ENCODE peak calls at places on chromosomes 6 and 20, in five cellular contexts. L is foreskin fibroblast; Q is choroid plexus epithelial cell; K is keratinocyte; F is CD8-positive, alpha-beta T cell. D is an unnamed sample.

GRCh38 chr6:43228951-43229802 is at the start of gene DNPH1:
- DNase-seq in L (peak), Q (peak), K (peak), F (peak), D (peak)

GRCh38 chr20:49853640-49854039 is 41.0 kb downstream of the SLC9A8 start:
- DNase-seq in L (peak), Q (peak), K (no peak), F (no peak), D (peak)

GRCh38 chr20:36591854-36592641 is 13.5 kb upstream of the RAB5IF start:
- DNase-seq in L (peak), Q (peak), K (no peak), F (no peak), D (peak)

GRCh38 chr20:35615667-35616464 is at the start of gene SPAG4:
- DNase-seq in L (peak), Q (no peak), K (no peak), F (peak), D (peak)

GRCh38 chr20:58222446-58222845 is 6.0 kb downstream of the ANKRD60 start:
- DNase-seq in L (no peak), Q (no peak), K (no peak), F (no peak), D (no peak)

GRCh38 chr20:3820901-3821727 is 767 bp downstream of the AP5S1 start:
- DNase-seq in L (no peak), Q (no peak), K (no peak), F (no peak), D (no peak)

GRCh38 chr20:14521016-14521415 is 183.6 kb upstream of the FLRT3 start:
- DNase-seq in L (peak), Q (no peak), K (no peak), F (no peak), D (no peak)

GRCh38 chr6:3913077-3913957 is 64.1 kb downstream of the FAM50B start:
- DNase-seq in L (peak), Q (peak), K (peak), F (no peak), D (peak)

GRCh38 chr6:139881728-139882211 is 507.3 kb upstream of the CITED2 start:
- DNase-seq in L (peak), Q (peak), K (no peak), F (no peak), D (peak)

GRCh38 chr20:1555952-1556351 is 1.6 kb downstream of the SIRPD start:
- DNase-seq in L (no peak), Q (no peak), K (no peak), F (no peak), D (no peak)
- TF ChIP-seq CTCF in L (no peak), Q (no peak), K (no peak), F (peak), D (no peak)

DNA sequence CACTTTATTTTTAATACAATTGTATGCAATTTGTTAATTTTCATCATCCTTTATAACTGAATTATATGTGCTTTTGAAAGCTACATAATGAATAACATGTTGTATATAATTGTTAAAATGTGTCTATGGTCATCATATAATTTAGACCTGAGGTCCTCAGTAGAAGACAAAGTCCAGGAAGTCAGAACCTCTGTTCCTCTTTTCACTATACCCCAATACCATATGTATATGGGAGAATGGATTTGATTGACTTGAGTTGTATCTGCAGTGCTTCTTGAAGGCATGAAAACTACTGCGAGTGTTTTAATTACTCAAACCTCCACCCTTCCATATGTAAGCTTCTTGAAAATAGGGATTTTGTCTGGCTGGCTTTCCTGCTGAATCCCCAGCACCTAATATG is 140.7 kb upstream of the NEDD9 start:
- DNase-seq in L (no peak), Q (no peak), K (no peak), F (no peak), D (no peak)
- TF ChIP-seq CTCF in L (no peak), Q (no peak), K (no peak), F (no peak), D (no peak)

GRCh38 chr20:61253264-61253639 is 1.2 kb downstream of the CDH4 start:
- DNase-seq in L (peak), Q (peak), K (no peak), F (no peak), D (peak)
- TF ChIP-seq CTCF in L (peak), Q (peak), K (no peak), F (no peak), D (peak)

GRCh38 chr6:123418101-123418500 is 218.6 kb downstream of the TRDN start:
- DNase-seq in L (no peak), Q (peak), K (no peak), F (no peak), D (no peak)
- TF ChIP-seq CTCF in L (no peak), Q (no peak), K (no peak), F (no peak), D (no peak)

GRCh38 chr6:63415286-63415685 is 95.5 kb upstream of the LGSN start:
- DNase-seq in L (no peak), Q (no peak), K (no peak), F (no peak), D (no peak)

GRCh38 chr6:63410435-63411426 is 90.9 kb upstream of the LGSN start:
- DNase-seq in L (no peak), Q (no peak), K (no peak), F (no peak), D (no peak)
- TF ChIP-seq CTCF in L (no peak), Q (no peak), K (no peak), F (no peak), D (no peak)

GRCh38 chr6:110814488-110815259 is 595 bp downstream of the CDK19 start:
- DNase-seq in L (peak), Q (peak), K (no peak), F (peak), D (peak)
- TF ChIP-seq CTCF in L (no peak), Q (no peak), K (no peak), F (no peak), D (no peak)

DNA sequence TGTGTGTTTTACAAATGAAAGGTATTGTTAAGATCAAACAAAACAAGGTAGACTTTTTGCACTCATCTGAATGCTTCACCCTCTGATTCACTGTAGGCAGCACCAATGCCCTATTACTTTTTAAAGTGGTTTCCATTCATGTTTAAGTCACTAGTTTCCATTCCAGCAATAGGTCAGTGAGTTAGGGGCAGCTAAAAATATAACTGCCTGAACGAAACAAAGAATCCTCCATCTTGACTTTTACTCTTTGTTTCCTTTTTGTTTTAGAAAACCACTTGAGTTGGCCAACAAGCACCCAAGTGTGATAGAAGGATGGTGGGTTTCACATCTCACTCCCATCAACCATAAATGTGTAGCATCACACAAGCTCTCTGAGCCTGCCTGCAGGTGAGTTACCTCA is 25.5 kb downstream of the CLIC5 start:
- DNase-seq in L (no peak), Q (no peak), K (no peak), F (no peak), D (no peak)
- TF ChIP-seq CTCF in L (no peak), Q (no peak), K (no peak), F (no peak), D (no peak)

DNA sequence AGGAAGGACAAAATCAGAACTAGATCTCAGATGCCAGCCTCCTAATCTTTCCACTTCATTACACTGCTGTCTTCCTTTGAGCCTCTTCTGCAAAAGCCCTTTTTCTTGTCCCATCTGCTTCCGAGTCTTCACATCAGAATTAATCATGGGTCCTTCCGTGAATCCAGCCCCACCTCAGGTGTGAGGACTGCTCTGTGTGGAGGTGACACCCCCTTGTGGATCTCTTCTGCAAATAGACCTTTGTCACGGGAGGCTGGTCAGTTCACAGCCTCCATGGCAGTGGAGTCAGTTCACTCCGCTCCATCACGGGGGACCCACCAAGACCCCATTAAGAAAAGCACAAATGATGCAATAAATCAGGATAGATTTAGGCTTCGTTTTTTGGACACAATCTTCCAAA is 171.1 kb downstream of the ADAT2 start:
- DNase-seq in L (peak), Q (peak), K (no peak), F (no peak), D (no peak)
- TF ChIP-seq CTCF in L (peak), Q (peak), K (peak), F (no peak), D (peak)

DNA sequence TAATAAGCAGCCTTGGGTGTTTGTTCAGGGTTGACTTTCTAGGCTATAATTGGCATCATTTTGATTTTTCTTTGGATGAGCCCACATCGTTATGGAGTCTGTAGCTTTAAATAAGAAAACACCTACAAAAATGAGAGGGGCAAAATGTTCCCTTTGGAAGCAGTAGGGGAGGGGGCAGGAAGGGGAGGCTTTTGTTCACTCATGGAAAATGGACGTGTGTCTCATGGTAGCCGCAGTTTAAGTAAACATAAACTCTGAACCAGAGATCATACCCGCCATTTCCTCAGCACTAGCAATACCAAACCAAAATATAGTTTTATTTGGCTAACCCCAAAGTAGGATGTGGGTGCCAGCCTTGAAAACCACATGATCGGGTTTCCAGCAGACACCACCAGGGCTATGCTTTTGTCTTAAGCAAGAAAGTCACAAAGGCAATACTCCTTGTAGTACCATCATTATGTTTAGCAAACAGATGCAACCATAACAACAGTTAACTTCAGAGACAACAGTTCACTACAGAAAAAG is 572.5 kb upstream of the JAG1 start:
- DNase-seq in L (no peak), Q (no peak), K (no peak), F (no peak), D (no peak)
- TF ChIP-seq CTCF in L (no peak), Q (no peak), K (no peak), F (no peak), D (no peak)

D was measured in fibroblast of villous mesenchyme.